ENCODE peak calls at places on chromosomes 4 and X, in six cellular contexts. R is occipital lobe; P is activated CD4-positive, alpha-beta T cell treated with anti-CD3 and anti-CD28 coated beads, Interleukin-2, amount 50 U/mL, for 24 hours; H is psoas muscle; V is fibroblast of the aortic adventitia; J is activated CD8-positive, alpha-beta memory T cell treated with anti-CD3 and anti-CD28 coated beads for 4 hours. Z is an unnamed sample.

GRCh38 chrX:80751456-80751855 is 58.2 kb downstream of the BRWD3 start:
- DNase-seq in R (no peak), P (no peak), H (no peak), V (no peak), J (no peak), Z (no peak)

GRCh38 chr4:138104462-138104775 is 137.7 kb downstream of the SLC7A11 start:
- DNase-seq in R (no peak), P (no peak), H (no peak), V (no peak), J (no peak), Z (no peak)

GRCh38 chrX:123731987-123732678 is 719 bp downstream of the THOC2 start:
- DNase-seq in R (peak; percentile 1), P (no peak), H (peak; percentile 15), V (peak; percentile 43), J (no peak), Z (peak; percentile 27)

GRCh38 chr4:174764105-174764729 is 64.8 kb downstream of the GLRA3 start:
- DNase-seq in R (no peak), P (no peak), H (no peak), V (peak; percentile 77), J (no peak), Z (peak; percentile 49)

GRCh38 chrX:149898554-149898953 is 17.6 kb downstream of the MAGEA8 start:
- DNase-seq in R (no peak), P (no peak), H (no peak), V (no peak), J (no peak), Z (no peak)

GRCh38 chrX:11363069-11363594 is 69.9 kb downstream of the AMELX start:
- DNase-seq in R (no peak), P (no peak), H (no peak), V (no peak), J (no peak), Z (peak; percentile 92)

GRCh38 chr4:77695769-77696168 is 90.1 kb downstream of the CXCL13 start:
- DNase-seq in R (no peak), P (no peak), H (no peak), V (peak; percentile 91), J (no peak), Z (no peak)

GRCh38 chr4:137694138-137694537 is 161.8 kb upstream of the PCDH18 start:
- DNase-seq in R (no peak), P (no peak), H (peak; percentile 28), V (peak; percentile 79), J (no peak), Z (no peak)

GRCh38 chr4:75736862-75737261 is 12.5 kb downstream of the USO1 start:
- DNase-seq in R (no peak), P (no peak), H (no peak), V (peak; percentile 71), J (no peak), Z (no peak)

GRCh38 chrX:109719262-109719661 is 13.8 kb downstream of the ACSL4 start:
- DNase-seq in R (no peak), P (no peak), H (no peak), V (no peak), J (no peak), Z (no peak)

GRCh38 chr4:24274401-24275035 is 309.8 kb downstream of the DHX15 start:
- DNase-seq in R (no peak), P (no peak), H (no peak), V (peak; percentile 54), J (no peak), Z (no peak)

GRCh38 chrX:8981742-8982141 is 52.2 kb downstream of the FAM9B start:
- DNase-seq in R (no peak), P (no peak), H (no peak), V (no peak), J (no peak), Z (no peak)

GRCh38 chr4:1489639-1489995 is 83.4 kb upstream of the NKX1-1 start:
- DNase-seq in R (no peak), P (no peak), H (no peak), V (no peak), J (no peak), Z (no peak)

GRCh38 chr4:152847376-152847775 is 67.6 kb downstream of the ARFIP1 start:
- DNase-seq in R (no peak), P (no peak), H (no peak), V (no peak), J (no peak), Z (no peak)

GRCh38 chrX:39149761-39150160 is 348.5 kb downstream of the MID1IP1 start:
- DNase-seq in R (peak; percentile 7), P (peak; percentile 35), H (peak; percentile 75), V (peak; percentile 76), J (peak; percentile 23), Z (peak; percentile 81)

GRCh38 chrX:45621356-45622041 is 420.8 kb upstream of the DIPK2B start:
- DNase-seq in R (no peak), P (no peak), H (no peak), V (peak; percentile 73), J (no peak), Z (no peak)

GRCh38 chr4:96162631-96163030 is 322.7 kb downstream of the PDHA2 start:
- DNase-seq in R (no peak), P (no peak), H (no peak), V (peak; percentile 2), J (no peak), Z (no peak)

GRCh38 chr4:143411527-143412480 is 75.1 kb downstream of the GAB1 start:
- DNase-seq in R (no peak), P (no peak), H (no peak), V (peak; percentile 49), J (no peak), Z (no peak)

GRCh38 chrX:69156638-69157037 is 8.6 kb downstream of the PJA1 start:
- DNase-seq in R (no peak), P (no peak), H (no peak), V (no peak), J (no peak), Z (no peak)

GRCh38 chr4:16516796-16517413 is 290.6 kb upstream of the TAPT1 start:
- DNase-seq in R (peak; percentile 70), P (no peak), H (no peak), V (peak; percentile 83), J (no peak), Z (peak; percentile 4)

GRCh38 chr4:1418494-1419285 is 12.4 kb upstream of the NKX1-1 start:
- DNase-seq in R (no peak), P (no peak), H (no peak), V (no peak), J (no peak), Z (peak; percentile 5)

GRCh38 chr4:174926958-174927357 is 8.8 kb downstream of the ADAM29 start:
- DNase-seq in R (no peak), P (no peak), H (no peak), V (no peak), J (no peak), Z (no peak)

GRCh38 chr4:177077095-177077494 is 232.6 kb upstream of the NEIL3 start:
- DNase-seq in R (no peak), P (no peak), H (no peak), V (no peak), J (no peak), Z (no peak)

GRCh38 chrX:155768036-155768769 is 112.9 kb upstream of the VAMP7 start:
- DNase-seq in R (no peak), P (no peak), H (peak; percentile 27), V (peak; percentile 20), J (no peak), Z (no peak)

GRCh38 chr4:30815685-30816084 is 95.5 kb downstream of the PCDH7 start:
- DNase-seq in R (no peak), P (no peak), H (no peak), V (no peak), J (no peak), Z (no peak)

GRCh38 chrX:19991350-19991718 is 473 bp upstream of the BCLAF3 start:
- DNase-seq in R (no peak), P (no peak), H (no peak), V (no peak), J (no peak), Z (no peak)

GRCh38 chr4:118352843-118353373 is at the start of gene PRSS12:
- DNase-seq in R (no peak), P (peak; percentile 8), H (peak; percentile 60), V (peak; percentile 69), J (peak; percentile 4), Z (peak; percentile 77)

GRCh38 chr4:69038582-69038981 is 57.7 kb upstream of the UGT2B7 start:
- DNase-seq in R (no peak), P (no peak), H (no peak), V (peak; percentile 65), J (no peak), Z (no peak)

GRCh38 chr4:108029731-108030130 is 40.0 kb downstream of the HADH start:
- DNase-seq in R (no peak), P (no peak), H (no peak), V (no peak), J (no peak), Z (no peak)

GRCh38 chr4:26201119-26201518 is 119.7 kb upstream of the RBPJ start:
- DNase-seq in R (no peak), P (no peak), H (no peak), V (no peak), J (no peak), Z (no peak)

GRCh38 chr4:106987314-106987713 is 48.8 kb downstream of the DKK2 start:
- DNase-seq in R (no peak), P (no peak), H (no peak), V (no peak), J (no peak), Z (no peak)

GRCh38 chr4:93478805-93479204 is 349.7 kb upstream of the ATOH1 start:
- DNase-seq in R (no peak), P (no peak), H (no peak), V (no peak), J (no peak), Z (no peak)

Z was measured in RPMI8226.